ENCODE peak calls at places on chromosomes 2 and 18, in ten cellular contexts. G is IMR-90, A is prostate gland, O is stomach, D is HCT116, J is sigmoid colon, X is H1, Y is body of pancreas, M is adrenal gland, C is heart left ventricle. Z is an unnamed sample.

GRCh38 chr2:119491776-119492525 is 32.3 kb downstream of the SCTR start:
- DNase-seq in G (peak), A (peak), O (peak), D (peak), J (no peak), X (no peak), Y (peak), M (peak), C (no peak), Z (no peak)

GRCh38 chr18:35075132-35075531 is 33.9 kb downstream of the MAPRE2 start:
- DNase-seq in G (no peak), A (no peak), O (no peak), D (no peak), J (no peak), X (no peak), Y (no peak), M (no peak), C (peak), Z (no peak)

GRCh38 chr18:48408111-48408726 is 964 bp downstream of the ZBTB7C start:
- DNase-seq in G (no peak), A (no peak), O (no peak), D (no peak), J (no peak), X (no peak), Y (no peak), M (peak), C (no peak), Z (no peak)

GRCh38 chr18:3281456-3282400 is 19.8 kb downstream of the MYL12B start:
- DNase-seq in G (peak), A (peak), O (no peak), D (peak), J (no peak), X (no peak), Y (no peak), M (no peak), C (no peak), Z (no peak)

GRCh38 chr2:33202641-33203345 is 256.0 kb downstream of the LTBP1 start:
- DNase-seq in G (no peak), A (no peak), O (no peak), D (no peak), J (no peak), X (no peak), Y (no peak), M (no peak), C (no peak), Z (no peak)

GRCh38 chr2:672606-672905 is 4.7 kb downstream of the TMEM18 start:
- DNase-seq in G (no peak), A (no peak), O (no peak), D (no peak), J (no peak), X (peak), Y (no peak), M (no peak), C (no peak), Z (peak)

GRCh38 chr18:31707815-31708214 is 23.4 kb upstream of the B4GALT6 start:
- DNase-seq in G (no peak), A (no peak), O (no peak), D (no peak), J (no peak), X (no peak), Y (no peak), M (no peak), C (no peak), Z (no peak)

GRCh38 chr18:55546873-55547704 is 40.9 kb downstream of the TCF4 start:
- DNase-seq in G (peak), A (no peak), O (no peak), D (no peak), J (peak), X (no peak), Y (no peak), M (no peak), C (peak), Z (no peak)

GRCh38 chr2:143282684-143283083 is 153.5 kb downstream of the ARHGAP15 start:
- DNase-seq in G (no peak), A (no peak), O (no peak), D (no peak), J (no peak), X (peak), Y (no peak), M (no peak), C (no peak), Z (no peak)

GRCh38 chr18:32383040-32383819 is 87.5 kb downstream of the GAREM1 start:
- DNase-seq in G (peak), A (peak), O (no peak), D (peak), J (no peak), X (no peak), Y (peak), M (peak), C (no peak), Z (no peak)

GRCh38 chr2:181680937-181681811 is 857 bp upstream of the NEUROD1 start:
- DNase-seq in G (no peak), A (no peak), O (no peak), D (no peak), J (no peak), X (peak), Y (no peak), M (no peak), C (no peak), Z (no peak)

GRCh38 chr18:32450026-32450681 is 20.5 kb downstream of the GAREM1 start:
- DNase-seq in G (no peak), A (no peak), O (no peak), D (no peak), J (no peak), X (no peak), Y (no peak), M (no peak), C (no peak), Z (no peak)

GRCh38 chr2:100281521-100282438 is 40.5 kb downstream of the LONRF2 start:
- DNase-seq in G (no peak), A (no peak), O (no peak), D (no peak), J (no peak), X (no peak), Y (no peak), M (peak), C (no peak), Z (peak)

GRCh38 chr2:232292395-232293154 is 86.0 kb upstream of the ALPP start:
- DNase-seq in G (peak), A (no peak), O (peak), D (peak), J (no peak), X (peak), Y (peak), M (peak), C (peak), Z (peak)

GRCh38 chr2:225056330-225057073 is 14.2 kb upstream of the DOCK10 start:
- DNase-seq in G (peak), A (no peak), O (no peak), D (no peak), J (no peak), X (no peak), Y (no peak), M (no peak), C (no peak), Z (no peak)

GRCh38 chr2:181376442-181376841 is 80.7 kb upstream of the ITGA4 start:
- DNase-seq in G (no peak), A (no peak), O (no peak), D (no peak), J (no peak), X (no peak), Y (no peak), M (no peak), C (no peak), Z (no peak)

GRCh38 chr2:241545113-241545512 is 13.4 kb upstream of the BOK start:
- DNase-seq in G (peak), A (no peak), O (no peak), D (no peak), J (no peak), X (no peak), Y (no peak), M (no peak), C (no peak), Z (no peak)

GRCh38 chr2:239396881-239397681 is 3.7 kb downstream of the HDAC4 start:
- DNase-seq in G (no peak), A (peak), O (peak), D (no peak), J (peak), X (no peak), Y (peak), M (peak), C (no peak), Z (no peak)

GRCh38 chr18:62365420-62365819 is 40.3 kb downstream of the TNFRSF11A start:
- DNase-seq in G (no peak), A (no peak), O (no peak), D (no peak), J (no peak), X (no peak), Y (no peak), M (no peak), C (no peak), Z (no peak)

GRCh38 chr2:211982162-211982561 is 556.4 kb downstream of the ERBB4 start:
- DNase-seq in G (peak), A (no peak), O (no peak), D (no peak), J (no peak), X (no peak), Y (no peak), M (no peak), C (no peak), Z (no peak)

DNA sequence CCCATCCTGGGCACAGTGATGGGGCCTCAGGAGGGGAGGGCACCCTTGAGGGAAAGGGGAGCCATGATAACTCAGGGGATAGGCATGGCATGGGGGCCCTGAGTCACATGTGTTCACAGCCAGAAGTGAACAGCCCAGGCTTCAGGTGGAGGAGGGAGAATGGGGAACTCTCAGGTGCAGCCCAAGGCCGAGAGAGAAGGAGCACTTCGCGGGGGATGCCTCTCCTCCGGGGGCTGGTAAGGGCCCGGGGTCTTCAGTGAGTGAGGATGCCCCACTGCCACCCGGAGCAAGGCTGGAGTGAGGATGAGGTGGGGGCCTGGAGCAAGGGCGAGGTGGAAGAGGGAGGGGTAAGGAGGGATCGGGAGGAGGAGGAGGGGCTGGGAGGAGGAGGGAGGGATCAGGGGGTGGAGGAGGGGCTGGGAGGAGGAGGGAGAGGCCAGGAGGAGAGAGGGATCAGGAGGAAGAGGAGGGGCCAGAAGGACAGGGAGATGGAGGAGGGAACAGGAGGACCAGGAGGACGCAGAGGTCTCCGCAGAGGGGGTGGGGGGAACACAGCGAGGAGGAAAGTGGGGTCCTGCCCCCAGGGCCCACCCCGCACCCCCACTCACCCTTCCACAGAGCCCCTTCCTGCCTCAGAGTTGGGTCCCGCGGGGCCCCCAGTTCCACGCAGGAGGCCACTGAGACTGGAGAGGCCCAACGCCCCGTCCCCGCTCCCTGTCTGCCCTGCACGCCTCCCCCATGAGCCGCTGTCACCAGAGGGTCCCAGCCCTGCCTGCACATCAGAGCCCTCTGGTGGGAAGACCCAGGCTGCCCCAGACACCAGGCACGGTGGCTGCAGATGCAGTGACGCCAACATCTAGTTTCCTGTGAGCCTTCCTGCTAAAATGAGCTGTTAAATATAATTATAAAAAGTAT is 42.8 kb downstream of the RAMP1 start:
- DNase-seq in G (no peak), A (no peak), O (no peak), D (no peak), J (peak), X (no peak), Y (no peak), M (no peak), C (no peak), Z (no peak)
- TF ChIP-seq CTCF in G (no peak), A (no peak), O (no peak), D (no peak), J (no peak), X (peak), Y (no peak), M (no peak), C (no peak), Z (no peak)

GRCh38 chr2:14749869-14750268 is 117.4 kb downstream of the LRATD1 start:
- DNase-seq in G (peak), A (no peak), O (no peak), D (no peak), J (no peak), X (no peak), Y (no peak), M (no peak), C (no peak), Z (no peak)

GRCh38 chr2:14747447-14747846 is 114.9 kb downstream of the LRATD1 start:
- DNase-seq in G (no peak), A (no peak), O (no peak), D (no peak), J (no peak), X (no peak), Y (no peak), M (no peak), C (no peak), Z (no peak)

GRCh38 chr2:14751581-14751980 is 119.1 kb downstream of the LRATD1 start:
- DNase-seq in G (no peak), A (no peak), O (no peak), D (no peak), J (no peak), X (no peak), Y (peak), M (no peak), C (no peak), Z (no peak)

GRCh38 chr2:14752294-14752693 is 119.8 kb downstream of the LRATD1 start:
- DNase-seq in G (no peak), A (no peak), O (no peak), D (no peak), J (no peak), X (no peak), Y (no peak), M (peak), C (no peak), Z (no peak)

DNA sequence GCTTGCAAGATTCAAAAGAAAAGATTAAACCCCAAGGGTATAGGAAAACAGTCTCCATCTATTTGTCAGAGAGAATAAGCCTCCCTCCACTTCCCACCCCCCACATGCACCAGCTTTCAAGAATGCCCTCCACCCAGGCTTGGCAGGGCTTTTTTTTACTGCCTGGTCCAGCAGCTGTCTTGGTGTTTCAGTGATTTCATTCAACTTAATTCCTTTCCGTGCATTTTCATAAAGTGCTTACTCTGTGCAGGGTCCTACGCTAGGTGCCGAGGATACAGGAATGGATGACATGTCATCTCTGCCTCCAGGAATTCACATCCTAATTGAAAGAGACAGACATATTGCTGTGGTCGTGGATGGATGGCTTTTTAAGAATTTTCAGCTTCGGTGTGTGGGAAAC is 117.9 kb downstream of the LRATD1 start:
- DNase-seq in G (no peak), A (no peak), O (no peak), D (no peak), J (no peak), X (no peak), Y (no peak), M (no peak), C (no peak), Z (no peak)
- TF ChIP-seq POLR2A in G (no peak), A (no peak), O (no peak), D (no peak), J (no peak), X (no peak), Y (no peak), M (no peak), C (no peak), Z (no peak)

GRCh38 chr2:120939595-120940318 is 204.1 kb downstream of the GLI2 start:
- DNase-seq in G (peak), A (no peak), O (no peak), D (no peak), J (no peak), X (no peak), Y (no peak), M (no peak), C (no peak), Z (no peak)
- TF ChIP-seq CTCF in G (no peak), A (no peak), O (no peak), D (no peak), J (no peak), X (no peak), Y (no peak), M (no peak), C (no peak), Z (no peak)

GRCh38 chr18:58671122-58671940 is at the start of gene MALT1:
- DNase-seq in G (peak), A (peak), O (peak), D (peak), J (peak), X (peak), Y (peak), M (peak), C (peak), Z (peak)
- TF ChIP-seq POLR2A in G (peak), A (peak), O (peak), D (peak), J (peak), X (peak), Y (peak), M (peak), C (peak), Z (peak)

DNA sequence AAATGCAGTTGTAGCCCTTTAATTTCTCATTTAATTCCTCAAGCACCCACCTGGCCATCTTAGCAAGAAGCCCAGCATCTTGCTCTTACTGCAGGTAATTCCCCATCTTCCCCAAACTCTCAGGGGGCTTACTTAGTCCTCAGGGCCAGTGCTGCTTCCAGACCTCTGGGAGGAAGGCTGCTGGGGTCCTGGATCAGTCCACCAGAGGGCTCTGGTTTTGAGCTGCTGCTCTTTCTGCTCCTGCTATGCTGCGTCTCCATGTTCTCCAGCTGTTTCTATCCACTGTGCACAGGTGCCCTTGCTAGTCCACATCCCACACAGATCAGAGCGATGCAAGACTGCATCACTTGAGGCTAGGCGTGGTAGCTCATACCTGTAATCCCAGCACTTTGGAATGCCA is 34.5 kb upstream of the TMEM87B start:
- DNase-seq in G (no peak), A (no peak), O (no peak), D (no peak), J (no peak), X (no peak), Y (no peak), M (no peak), C (no peak), Z (no peak)
- TF ChIP-seq CTCF in G (no peak), A (no peak), O (no peak), D (peak), J (no peak), X (peak), Y (no peak), M (no peak), C (no peak), Z (no peak)

Z was measured in lower leg skin.